ENCODE peak calls at places on chromosomes 5 and 9, in six cellular contexts. One of them, this sample, is unnamed.

GRCh38 chr9:117945286-117945685 is 241.1 kb downstream of the TLR4 start:
- DNase-seq in transverse colon: no peak
- DNase-seq in iPS DF 6.9: no peak
- DNase-seq in neural progenitor cell: no peak
- DNase-seq in thoracic aorta: no peak
- DNase-seq in cardiac fibroblast: no peak
- DNase-seq in this sample: no peak

GRCh38 chr5:55232194-55232984 is 1.0 kb downstream of the CCNO start:
- DNase-seq in neural progenitor cell: peak
- DNase-seq in transverse colon: peak
- DNase-seq in iPS DF 6.9: no peak
- DNase-seq in thoracic aorta: no peak
- DNase-seq in cardiac fibroblast: no peak
- DNase-seq in this sample: no peak

GRCh38 chr5:56520951-56521350 is 287.8 kb upstream of the ANKRD55 start:
- DNase-seq in thoracic aorta: no peak
- DNase-seq in cardiac fibroblast: no peak
- DNase-seq in neural progenitor cell: no peak
- DNase-seq in transverse colon: no peak
- DNase-seq in iPS DF 6.9: no peak
- DNase-seq in this sample: no peak

GRCh38 chr5:132253008-132253441 is 4.5 kb upstream of the PDLIM4 start:
- DNase-seq in neural progenitor cell: no peak
- DNase-seq in iPS DF 6.9: no peak
- DNase-seq in transverse colon: peak
- DNase-seq in cardiac fibroblast: no peak
- DNase-seq in thoracic aorta: no peak
- DNase-seq in this sample: no peak

GRCh38 chr5:133602829-133603380 is 9.4 kb downstream of the FSTL4 start:
- DNase-seq in thoracic aorta: no peak
- DNase-seq in transverse colon: no peak
- DNase-seq in neural progenitor cell: no peak
- DNase-seq in iPS DF 6.9: no peak
- DNase-seq in cardiac fibroblast: peak
- DNase-seq in this sample: no peak

GRCh38 chr5:149959406-149960236 is 937 bp upstream of the SLC26A2 start:
- DNase-seq in thoracic aorta: no peak
- DNase-seq in iPS DF 6.9: peak
- DNase-seq in neural progenitor cell: peak
- DNase-seq in transverse colon: no peak
- DNase-seq in cardiac fibroblast: peak
- DNase-seq in this sample: peak

GRCh38 chr9:35051069-35051967 is 21.1 kb downstream of the VCP start:
- DNase-seq in thoracic aorta: no peak
- DNase-seq in iPS DF 6.9: no peak
- DNase-seq in neural progenitor cell: peak
- DNase-seq in cardiac fibroblast: peak
- DNase-seq in transverse colon: peak
- DNase-seq in this sample: peak

GRCh38 chr9:133955821-133956411 is 36.2 kb downstream of the VAV2 start:
- DNase-seq in transverse colon: peak
- DNase-seq in neural progenitor cell: peak
- DNase-seq in iPS DF 6.9: peak
- DNase-seq in thoracic aorta: no peak
- DNase-seq in cardiac fibroblast: peak
- DNase-seq in this sample: peak

GRCh38 chr5:137098238-137098637 is 400.9 kb downstream of the SPOCK1 start:
- DNase-seq in neural progenitor cell: no peak
- DNase-seq in cardiac fibroblast: no peak
- DNase-seq in transverse colon: no peak
- DNase-seq in thoracic aorta: no peak
- DNase-seq in iPS DF 6.9: no peak
- DNase-seq in this sample: no peak

GRCh38 chr5:173823721-173824567 is 64.2 kb upstream of the CPEB4 start:
- DNase-seq in thoracic aorta: no peak
- DNase-seq in neural progenitor cell: peak
- DNase-seq in cardiac fibroblast: peak
- DNase-seq in transverse colon: peak
- DNase-seq in iPS DF 6.9: no peak
- DNase-seq in this sample: peak

GRCh38 chr5:14171621-14172020 is 28.5 kb downstream of the TRIO start:
- DNase-seq in transverse colon: no peak
- DNase-seq in iPS DF 6.9: no peak
- DNase-seq in thoracic aorta: no peak
- DNase-seq in neural progenitor cell: no peak
- DNase-seq in cardiac fibroblast: peak
- DNase-seq in this sample: peak

GRCh38 chr5:113082547-113082905 is 105.9 kb downstream of the DCP2 start:
- DNase-seq in cardiac fibroblast: no peak
- DNase-seq in iPS DF 6.9: no peak
- DNase-seq in thoracic aorta: no peak
- DNase-seq in neural progenitor cell: no peak
- DNase-seq in transverse colon: no peak
- DNase-seq in this sample: no peak

GRCh38 chr5:84274585-84275468 is 109.9 kb downstream of the EDIL3 start:
- DNase-seq in neural progenitor cell: peak
- DNase-seq in iPS DF 6.9: no peak
- DNase-seq in thoracic aorta: no peak
- DNase-seq in cardiac fibroblast: peak
- DNase-seq in transverse colon: peak
- DNase-seq in this sample: peak

GRCh38 chr9:135663857-135664256 is 748 bp downstream of the LCN9 start:
- DNase-seq in transverse colon: no peak
- DNase-seq in neural progenitor cell: no peak
- DNase-seq in cardiac fibroblast: no peak
- DNase-seq in thoracic aorta: no peak
- DNase-seq in iPS DF 6.9: no peak
- DNase-seq in this sample: no peak

GRCh38 chr5:95728494-95729114 is 2.5 kb upstream of the RHOBTB3 start:
- DNase-seq in thoracic aorta: no peak
- DNase-seq in transverse colon: no peak
- DNase-seq in cardiac fibroblast: peak
- DNase-seq in neural progenitor cell: no peak
- DNase-seq in iPS DF 6.9: no peak
- DNase-seq in this sample: no peak

GRCh38 chr9:125227761-125228160 is 13.4 kb downstream of the HSPA5 start:
- DNase-seq in cardiac fibroblast: no peak
- DNase-seq in transverse colon: no peak
- DNase-seq in thoracic aorta: no peak
- DNase-seq in iPS DF 6.9: no peak
- DNase-seq in neural progenitor cell: no peak
- DNase-seq in this sample: no peak

GRCh38 chr5:117165068-117165467 is 590.4 kb upstream of the SEMA6A start:
- DNase-seq in iPS DF 6.9: no peak
- DNase-seq in transverse colon: no peak
- DNase-seq in cardiac fibroblast: no peak
- DNase-seq in neural progenitor cell: no peak
- DNase-seq in thoracic aorta: no peak
- DNase-seq in this sample: no peak

GRCh38 chr9:131539223-131539923 is 6.0 kb upstream of the PRRT1B start:
- DNase-seq in transverse colon: no peak
- DNase-seq in neural progenitor cell: no peak
- DNase-seq in cardiac fibroblast: no peak
- DNase-seq in thoracic aorta: no peak
- DNase-seq in iPS DF 6.9: no peak
- DNase-seq in this sample: no peak

GRCh38 chr5:81895312-81895711 is 76.5 kb upstream of the ATG10 start:
- DNase-seq in neural progenitor cell: no peak
- DNase-seq in thoracic aorta: no peak
- DNase-seq in cardiac fibroblast: peak
- DNase-seq in transverse colon: no peak
- DNase-seq in iPS DF 6.9: no peak
- DNase-seq in this sample: no peak

GRCh38 chr9:35618854-35619799 is 914 bp upstream of the CD72 start:
- DNase-seq in iPS DF 6.9: no peak
- DNase-seq in thoracic aorta: no peak
- DNase-seq in cardiac fibroblast: no peak
- DNase-seq in transverse colon: peak
- DNase-seq in neural progenitor cell: no peak
- DNase-seq in this sample: no peak

GRCh38 chr5:170429014-170429413 is 39.8 kb upstream of the KCNMB1 start:
- DNase-seq in cardiac fibroblast: peak
- DNase-seq in transverse colon: no peak
- DNase-seq in neural progenitor cell: peak
- DNase-seq in thoracic aorta: no peak
- DNase-seq in iPS DF 6.9: peak
- DNase-seq in this sample: peak

GRCh38 chr5:160556886-160557285 is 135.2 kb downstream of the PTTG1 start:
- DNase-seq in iPS DF 6.9: no peak
- DNase-seq in neural progenitor cell: no peak
- DNase-seq in cardiac fibroblast: peak
- DNase-seq in transverse colon: no peak
- DNase-seq in thoracic aorta: no peak
- DNase-seq in this sample: no peak

GRCh38 chr5:149054416-149054815 is 8.4 kb downstream of the SH3TC2 start:
- DNase-seq in transverse colon: no peak
- DNase-seq in neural progenitor cell: no peak
- DNase-seq in cardiac fibroblast: no peak
- DNase-seq in iPS DF 6.9: no peak
- DNase-seq in thoracic aorta: no peak
- DNase-seq in this sample: no peak

GRCh38 chr5:78562719-78563330 is 85.7 kb downstream of the LHFPL2 start:
- DNase-seq in thoracic aorta: no peak
- DNase-seq in transverse colon: no peak
- DNase-seq in neural progenitor cell: no peak
- DNase-seq in iPS DF 6.9: no peak
- DNase-seq in cardiac fibroblast: no peak
- DNase-seq in this sample: no peak

GRCh38 chr5:40224421-40224820 is 455.3 kb upstream of the PTGER4 start:
- DNase-seq in thoracic aorta: no peak
- DNase-seq in transverse colon: no peak
- DNase-seq in neural progenitor cell: no peak
- DNase-seq in iPS DF 6.9: no peak
- DNase-seq in cardiac fibroblast: peak
- DNase-seq in this sample: peak

GRCh38 chr5:133412661-133413060 is 199.7 kb downstream of the FSTL4 start:
- DNase-seq in neural progenitor cell: no peak
- DNase-seq in cardiac fibroblast: no peak
- DNase-seq in transverse colon: no peak
- DNase-seq in iPS DF 6.9: no peak
- DNase-seq in thoracic aorta: no peak
- DNase-seq in this sample: no peak

GRCh38 chr5:60945760-60946253 is 802 bp downstream of the NDUFAF2 start:
- DNase-seq in iPS DF 6.9: no peak
- DNase-seq in neural progenitor cell: peak
- DNase-seq in transverse colon: no peak
- DNase-seq in thoracic aorta: no peak
- DNase-seq in cardiac fibroblast: peak
- DNase-seq in this sample: peak

GRCh38 chr5:60948738-60949137 is 3.7 kb downstream of the NDUFAF2 start:
- DNase-seq in thoracic aorta: no peak
- DNase-seq in iPS DF 6.9: no peak
- DNase-seq in cardiac fibroblast: no peak
- DNase-seq in neural progenitor cell: no peak
- DNase-seq in transverse colon: no peak
- DNase-seq in this sample: no peak

GRCh38 chr5:60944904-60945759 is at the start of the genes ERCC8 and NDUFAF2:
- DNase-seq in iPS DF 6.9: peak
- DNase-seq in neural progenitor cell: peak
- DNase-seq in transverse colon: peak
- DNase-seq in thoracic aorta: peak
- DNase-seq in cardiac fibroblast: peak
- DNase-seq in this sample: peak

DNA sequence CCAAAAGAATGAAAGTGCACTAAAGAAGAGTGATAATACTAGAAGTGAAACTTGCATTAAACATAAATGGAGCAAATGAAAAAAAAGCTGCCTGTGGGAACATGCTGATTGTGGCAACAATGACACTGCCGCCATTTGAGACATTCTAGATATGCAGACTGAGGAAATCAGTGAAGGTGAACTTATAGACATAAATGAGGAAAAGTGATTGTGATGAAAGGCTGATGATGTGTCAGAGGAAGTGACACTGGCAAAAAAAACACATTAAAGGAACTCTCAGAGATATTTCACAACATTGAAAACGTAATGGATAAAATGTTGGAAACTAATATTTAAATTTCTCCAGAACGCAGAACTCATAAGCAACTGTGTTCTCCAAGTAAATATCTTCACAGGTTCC is 1.2 kb downstream of the ERCC8 start:
- DNase-seq in thoracic aorta: no peak
- DNase-seq in neural progenitor cell: no peak
- DNase-seq in cardiac fibroblast: peak
- DNase-seq in iPS DF 6.9: no peak
- DNase-seq in transverse colon: no peak
- DNase-seq in this sample: peak
- H3K4me3 ChIP-seq in thoracic aorta: no peak
- H3K4me3 ChIP-seq in neural progenitor cell: peak
- H3K4me3 ChIP-seq in cardiac fibroblast: no peak
- H3K4me3 ChIP-seq in iPS DF 6.9: no peak
- H3K4me3 ChIP-seq in transverse colon: no peak
- H3K4me3 ChIP-seq in this sample: peak

GRCh38 chr9:34045903-34046302 is 2.8 kb downstream of the UBAP2 start:
- DNase-seq in transverse colon: no peak
- DNase-seq in thoracic aorta: no peak
- DNase-seq in iPS DF 6.9: no peak
- DNase-seq in neural progenitor cell: no peak
- DNase-seq in cardiac fibroblast: no peak
- DNase-seq in this sample: no peak
- H3K4me3 ChIP-seq in transverse colon: no peak
- H3K4me3 ChIP-seq in thoracic aorta: no peak
- H3K4me3 ChIP-seq in iPS DF 6.9: no peak
- H3K4me3 ChIP-seq in neural progenitor cell: no peak
- H3K4me3 ChIP-seq in cardiac fibroblast: no peak
- H3K4me3 ChIP-seq in this sample: no peak

DNA sequence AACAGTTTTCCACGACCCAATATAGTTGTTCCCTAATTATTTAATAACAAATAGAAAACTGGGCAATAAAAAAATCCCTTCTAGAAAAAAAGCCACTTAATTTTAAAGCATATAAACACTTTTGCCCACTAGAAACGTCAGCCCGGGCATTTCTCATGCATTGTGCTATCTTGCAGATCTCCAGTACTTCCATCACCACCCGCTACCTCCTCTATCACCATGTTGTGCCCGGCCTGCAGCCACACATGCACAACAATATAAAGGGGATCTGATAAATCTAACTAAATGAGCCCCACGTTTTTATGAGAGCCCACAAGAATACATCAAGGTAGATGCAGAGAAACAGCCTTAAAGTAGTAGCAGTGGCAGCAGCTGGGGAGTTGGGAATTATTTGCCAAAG is 272.7 kb downstream of the MLLT3 start:
- DNase-seq in iPS DF 6.9: no peak
- DNase-seq in thoracic aorta: no peak
- DNase-seq in neural progenitor cell: no peak
- DNase-seq in transverse colon: no peak
- DNase-seq in cardiac fibroblast: no peak
- DNase-seq in this sample: no peak
- H3K4me3 ChIP-seq in iPS DF 6.9: no peak
- H3K4me3 ChIP-seq in thoracic aorta: no peak
- H3K4me3 ChIP-seq in neural progenitor cell: no peak
- H3K4me3 ChIP-seq in transverse colon: no peak
- H3K4me3 ChIP-seq in cardiac fibroblast: no peak
- H3K4me3 ChIP-seq in this sample: no peak

DNA sequence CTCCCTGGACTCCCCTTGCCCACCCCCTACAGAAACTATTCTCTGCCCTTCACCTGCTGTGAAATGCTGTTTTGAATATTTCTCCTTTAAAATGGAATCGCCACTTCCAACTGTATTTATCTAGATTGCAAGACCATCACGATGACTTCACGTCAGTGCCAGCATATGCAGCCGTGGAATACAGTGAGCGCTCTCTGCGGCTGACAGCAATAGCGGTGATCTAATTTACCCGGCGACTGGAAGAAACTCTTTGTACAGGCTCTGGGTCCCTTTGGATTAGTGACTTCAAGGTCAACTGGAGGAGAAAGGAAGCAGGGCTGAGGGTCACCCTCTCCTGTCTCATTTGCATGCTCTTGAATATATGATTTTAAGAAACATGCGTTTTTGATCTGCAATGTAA is 192.0 kb downstream of the IRX1 start:
- DNase-seq in neural progenitor cell: peak
- DNase-seq in iPS DF 6.9: no peak
- DNase-seq in cardiac fibroblast: no peak
- DNase-seq in transverse colon: no peak
- DNase-seq in thoracic aorta: no peak
- DNase-seq in this sample: no peak
- H3K4me3 ChIP-seq in neural progenitor cell: no peak
- H3K4me3 ChIP-seq in iPS DF 6.9: no peak
- H3K4me3 ChIP-seq in cardiac fibroblast: no peak
- H3K4me3 ChIP-seq in transverse colon: no peak
- H3K4me3 ChIP-seq in thoracic aorta: no peak
- H3K4me3 ChIP-seq in this sample: no peak

This sample was measured in foreskin fibroblast.